ENCODE peak calls at places on chromosomes 6 and 20, in six cellular contexts. L, N, F, K, C and P are unnamed samples.

GRCh38 chr6:7401103-7401502 is 11.5 kb downstream of the RIOK1 start:
- DNase-seq in N (no peak), C (no peak), F (no peak), K (no peak), L (no peak), P (peak; percentile 59)

GRCh38 chr20:41231850-41232249 is 85.7 kb downstream of the ZHX3 start:
- DNase-seq in N (no peak), F (no peak), K (no peak), C (no peak), L (no peak), P (no peak)

GRCh38 chr6:44053760-44054556 is 73.3 kb downstream of the MRPL14 start:
- DNase-seq in L (no peak), F (no peak), N (no peak), C (no peak), K (no peak), P (no peak)

GRCh38 chr20:32415494-32415893 is 57.4 kb downstream of the ASXL1 start:
- DNase-seq in K (no peak), C (no peak), L (no peak), F (no peak), N (no peak), P (no peak)

GRCh38 chr20:58127731-58128130 is 100.7 kb downstream of the ANKRD60 start:
- DNase-seq in L (no peak), F (no peak), C (peak; percentile 40), K (no peak), N (peak; percentile 13), P (peak; percentile 87)

GRCh38 chr20:53708129-53708968 is 114.7 kb upstream of the ZNF217 start:
- DNase-seq in N (no peak), F (no peak), C (no peak), L (peak; percentile 38), K (no peak), P (peak; percentile 65)

GRCh38 chr20:58017237-58017969 is 211.1 kb downstream of the ANKRD60 start:
- DNase-seq in L (no peak), F (no peak), K (no peak), N (no peak), C (peak; percentile 45), P (peak; percentile 54)

GRCh38 chr6:170098428-170099170 is 192.3 kb downstream of the DLL1 start:
- DNase-seq in K (no peak), C (peak; percentile 31), L (no peak), N (peak; percentile 9), F (no peak), P (no peak)

GRCh38 chr20:42350521-42350920 is 732.3 kb upstream of the CHD6 start:
- DNase-seq in N (no peak), K (no peak), C (no peak), L (no peak), F (no peak), P (no peak)

GRCh38 chr6:42332916-42333315 is 115.3 kb upstream of the MRPS10 start:
- DNase-seq in F (no peak), C (no peak), N (no peak), L (no peak), K (no peak), P (no peak)

GRCh38 chr20:38059832-38060231 is 26.3 kb downstream of the RPRD1B start:
- DNase-seq in F (no peak), N (no peak), L (no peak), K (no peak), C (no peak), P (no peak)

GRCh38 chr6:37565267-37566208 is 65.8 kb upstream of the CCDC167 start:
- DNase-seq in C (peak; percentile 92), N (peak; percentile 71), F (peak; percentile 53), K (no peak), L (peak; percentile 54), P (no peak)

GRCh38 chr6:106119991-106120390 is 33.9 kb downstream of the PRDM1 start:
- DNase-seq in L (no peak), K (no peak), N (no peak), F (no peak), C (no peak), P (no peak)

GRCh38 chr6:83086751-83087150 is 19.3 kb downstream of the DOP1A start:
- DNase-seq in F (no peak), K (no peak), N (no peak), C (no peak), L (peak; percentile 56), P (no peak)

GRCh38 chr6:2215342-2215741 is 30.1 kb downstream of the GMDS start:
- DNase-seq in L (no peak), F (no peak), N (no peak), K (no peak), C (no peak), P (peak; percentile 24)

GRCh38 chr6:137241481-137242011 is 22.4 kb upstream of the IFNGR1 start:
- DNase-seq in N (no peak), K (no peak), L (no peak), C (no peak), F (no peak), P (peak; percentile 86)

GRCh38 chr6:145886228-145886956 is 71.8 kb upstream of the FBXO30 start:
- DNase-seq in N (no peak), K (no peak), L (no peak), C (no peak), F (no peak), P (peak; percentile 90)

GRCh38 chr6:2582268-2582667 is 168.5 kb downstream of the MYLK4 start:
- DNase-seq in N (no peak), F (no peak), L (no peak), C (no peak), K (no peak), P (no peak)

GRCh38 chr20:1844723-1845523 is 50.3 kb upstream of the SIRPA start:
- DNase-seq in N (no peak), K (no peak), F (no peak), L (peak; percentile 89), C (no peak), P (peak; percentile 75)

GRCh38 chr6:34888874-34889555 is at the start of gene ANKS1A:
- DNase-seq in F (peak; percentile 90), C (peak; percentile 89), L (peak; percentile 92), K (peak; percentile 92), N (peak; percentile 93), P (peak; percentile 27)

GRCh38 chr20:50588034-50588736 is 78.0 kb downstream of the PTPN1 start:
- DNase-seq in N (peak; percentile 90), F (peak; percentile 35), K (peak; percentile 77), C (peak; percentile 79), L (peak; percentile 85), P (peak; percentile 57)

GRCh38 chr20:23086931-23087411 is 847 bp upstream of the CD93 start:
- DNase-seq in C (no peak), K (no peak), L (no peak), N (no peak), F (no peak), P (no peak)

GRCh38 chr6:44006123-44006871 is 121.0 kb downstream of the MRPL14 start:
- DNase-seq in K (no peak), F (no peak), N (no peak), L (no peak), C (no peak), P (peak; percentile 26)

GRCh38 chr20:44785768-44786167 is 24.6 kb downstream of the RIMS4 start:
- DNase-seq in K (no peak), F (no peak), N (peak; percentile 53), L (no peak), C (peak; percentile 55), P (no peak)

GRCh38 chr20:32463642-32464400 is 105.7 kb downstream of the ASXL1 start:
- DNase-seq in K (no peak), N (no peak), L (no peak), C (no peak), F (no peak), P (no peak)

GRCh38 chr20:7843613-7844012 is 96.6 kb downstream of the HAO1 start:
- DNase-seq in C (no peak), F (no peak), L (no peak), N (no peak), K (no peak), P (peak; percentile 74)

GRCh38 chr6:99143108-99143828 is 195.5 kb upstream of the FBXL4 start:
- DNase-seq in F (no peak), N (no peak), K (no peak), C (no peak), L (no peak), P (no peak)

GRCh38 chr20:59063358-59064213 is 21.0 kb upstream of the PRELID3B start:
- DNase-seq in F (no peak), C (no peak), N (peak; percentile 38), K (no peak), L (no peak), P (peak; percentile 47)

GRCh38 chr6:42017021-42017643 is 33.2 kb upstream of the TAF8 start:
- DNase-seq in C (no peak), K (no peak), L (peak; percentile 10), F (no peak), N (no peak), P (peak; percentile 86)

GRCh38 chr6:15131234-15132195 is 114.4 kb upstream of the JARID2 start:
- DNase-seq in F (no peak), C (no peak), L (no peak), N (no peak), K (no peak), P (no peak)

GRCh38 chr20:24483435-24484080 is 14.1 kb downstream of the SYNDIG1 start:
- DNase-seq in L (no peak), C (no peak), K (no peak), N (no peak), F (no peak), P (no peak)

GRCh38 chr6:89310929-89311328 is 4.2 kb downstream of the GABRR2 start:
- DNase-seq in F (no peak), L (no peak), N (no peak), K (no peak), C (no peak), P (peak; percentile 66)

GRCh38 chr6:99330159-99330558 is 19.3 kb downstream of the FAXC start:
- DNase-seq in K (peak; percentile 29), F (no peak), L (peak; percentile 78), C (no peak), N (peak; percentile 69), P (peak; percentile 78)